ENCODE peak calls at places on chromosomes 5 and 9, in nine cellular contexts. M is spleen; A is kidney epithelial cell; E is stomach; B is tibial nerve; C is body of pancreas; P is CD8-positive, alpha-beta T cell; F is sigmoid colon; V is testis. L is an unnamed sample. For H3K27me3, the result is how much of the 10 kb centered on the place peaks cover.

GRCh38 chr5:10073705-10074104 is 176.0 kb downstream of the ATPSCKMT start:
- DNase-seq in M (no peak), A (no peak), E (no peak), B (no peak), C (no peak), P (no peak), F (no peak), V (no peak), L (no peak)

GRCh38 chr9:128365525-128365924 is 5.6 kb upstream of the URM1 start:
- DNase-seq in M (no peak), A (no peak), E (no peak), B (no peak), C (no peak), P (no peak), F (no peak), V (no peak), L (no peak)

GRCh38 chr5:170467000-170467707 is 36.7 kb upstream of the KCNIP1 start:
- DNase-seq in M (no peak), A (peak), E (no peak), B (no peak), C (peak), P (no peak), F (no peak), V (no peak), L (no peak)

GRCh38 chr9:35506359-35506758 is 16.4 kb downstream of the RUSC2 start:
- DNase-seq in M (no peak), A (no peak), E (no peak), B (no peak), C (no peak), P (no peak), F (no peak), V (no peak), L (no peak)

GRCh38 chr5:138844812-138845513 is 30.2 kb downstream of the LRRTM2 start:
- DNase-seq in M (no peak), A (no peak), E (no peak), B (no peak), C (no peak), P (no peak), F (no peak), V (no peak), L (no peak)

GRCh38 chr9:114031948-114032688 is 46.0 kb downstream of the AMBP start:
- DNase-seq in M (peak), A (no peak), E (no peak), B (no peak), C (no peak), P (no peak), F (peak), V (no peak), L (no peak)

GRCh38 chr5:53151713-53152458 is 42.3 kb upstream of the MOCS2 start:
- DNase-seq in M (no peak), A (no peak), E (peak), B (peak), C (peak), P (no peak), F (no peak), V (no peak), L (no peak)

GRCh38 chr9:134323741-134324358 is 2.4 kb upstream of the RXRA start:
- DNase-seq in M (peak), A (no peak), E (peak), B (no peak), C (peak), P (peak), F (peak), V (peak), L (no peak)

GRCh38 chr5:54669845-54670635 is 152.5 kb downstream of the SNX18 start:
- DNase-seq in M (no peak), A (no peak), E (no peak), B (no peak), C (no peak), P (no peak), F (no peak), V (no peak), L (no peak)

GRCh38 chr5:84724683-84725082 is 340.0 kb upstream of the EDIL3 start:
- DNase-seq in M (no peak), A (peak), E (no peak), B (no peak), C (no peak), P (no peak), F (no peak), V (no peak), L (no peak)

GRCh38 chr9:89080193-89080592 is 88.9 kb downstream of the S1PR3 start:
- DNase-seq in M (no peak), A (no peak), E (peak), B (peak), C (peak), P (no peak), F (peak), V (peak), L (no peak)

GRCh38 chr5:74894351-74894750 is 28.2 kb upstream of the FAM169A start:
- DNase-seq in M (no peak), A (no peak), E (no peak), B (no peak), C (no peak), P (no peak), F (no peak), V (no peak), L (no peak)

GRCh38 chr9:137515338-137515724 is 34.9 kb downstream of the PNPLA7 start:
- DNase-seq in M (peak), A (no peak), E (no peak), B (no peak), C (no peak), P (no peak), F (no peak), V (no peak), L (no peak)

GRCh38 chr5:2866622-2867372 is 115.3 kb upstream of the IRX2 start:
- DNase-seq in M (no peak), A (no peak), E (no peak), B (no peak), C (no peak), P (no peak), F (no peak), V (no peak), L (no peak)

GRCh38 chr5:174589599-174589998 is 134.8 kb upstream of the MSX2 start:
- DNase-seq in M (no peak), A (no peak), E (no peak), B (no peak), C (no peak), P (no peak), F (no peak), V (no peak), L (no peak)

GRCh38 chr9:109329274-109330258 is 8.7 kb upstream of the EPB41L4B start:
- DNase-seq in M (no peak), A (no peak), E (peak), B (peak), C (peak), P (no peak), F (peak), V (peak), L (no peak)

GRCh38 chr5:80184235-80185023 is 71.4 kb downstream of the SERINC5 start:
- DNase-seq in M (no peak), A (no peak), E (peak), B (no peak), C (peak), P (no peak), F (no peak), V (no peak), L (no peak)

GRCh38 chr9:35905912-35906679 is at the start of gene HRCT1:
- DNase-seq in M (peak), A (peak), E (peak), B (peak), C (peak), P (no peak), F (peak), V (peak), L (no peak)

GRCh38 chr5:178839319-178839704 is 20.4 kb upstream of the ZNF354B start:
- DNase-seq in M (peak), A (no peak), E (peak), B (peak), C (peak), P (peak), F (no peak), V (peak), L (no peak)

GRCh38 chr5:68529581-68529980 is 314.0 kb downstream of the PIK3R1 start:
- DNase-seq in M (no peak), A (no peak), E (no peak), B (no peak), C (no peak), P (no peak), F (no peak), V (no peak), L (no peak)

GRCh38 chr9:120909904-120910303 is 16.7 kb downstream of the TRAF1 start:
- DNase-seq in M (no peak), A (no peak), E (no peak), B (no peak), C (no peak), P (peak), F (no peak), V (no peak), L (no peak)

GRCh38 chr5:171442287-171443042 is 23.0 kb downstream of the FGF18 start:
- DNase-seq in M (no peak), A (no peak), E (no peak), B (no peak), C (no peak), P (no peak), F (no peak), V (no peak), L (no peak)

GRCh38 chr9:93288341-93288740 is 104.4 kb downstream of the WNK2 start:
- DNase-seq in M (peak), A (no peak), E (peak), B (no peak), C (no peak), P (no peak), F (no peak), V (no peak), L (no peak)

GRCh38 chr5:131430794-131431193 is 166.9 kb downstream of the CDC42SE2 start:
- DNase-seq in M (no peak), A (no peak), E (no peak), B (no peak), C (no peak), P (no peak), F (no peak), V (no peak), L (no peak)

GRCh38 chr5:15168397-15168796 is 296.8 kb upstream of the ANKH start:
- DNase-seq in M (no peak), A (no peak), E (no peak), B (no peak), C (no peak), P (no peak), F (no peak), V (peak), L (no peak)

GRCh38 chr9:37936376-37936775 is 32.4 kb upstream of the SLC25A51 start:
- DNase-seq in M (no peak), A (no peak), E (no peak), B (no peak), C (no peak), P (no peak), F (no peak), V (no peak), L (no peak)

GRCh38 chr5:154755361-154756202 is at the start of gene LARP1:
- DNase-seq in M (peak), A (no peak), E (peak), B (no peak), C (peak), P (no peak), F (peak), V (peak), L (peak)

GRCh38 chr5:159330131-159330530 is at the start of gene IL12B:
- DNase-seq in M (no peak), A (no peak), E (no peak), B (no peak), C (no peak), P (no peak), F (no peak), V (no peak), L (no peak)

DNA sequence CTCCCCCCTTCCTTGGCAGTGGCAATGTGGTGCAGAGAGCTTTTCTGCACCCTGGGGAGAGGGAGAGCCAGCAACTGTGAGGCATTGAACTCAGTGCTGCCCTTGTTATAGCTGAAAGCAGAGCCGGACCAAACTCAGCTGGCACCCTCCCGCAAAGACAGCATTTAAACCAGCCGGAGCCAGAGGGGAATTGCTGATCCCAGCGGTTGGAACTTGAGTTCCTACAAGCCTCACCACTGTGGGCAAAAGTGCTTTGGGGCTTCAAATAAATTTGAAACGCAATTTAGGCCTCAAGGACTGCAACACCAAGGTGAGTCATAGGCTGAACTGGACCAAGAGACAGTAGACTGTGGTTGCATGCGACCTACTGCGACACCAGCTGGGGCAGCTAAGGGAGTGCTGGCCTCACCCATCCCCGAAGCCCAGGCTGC is 207.6 kb upstream of the CDKN2B start:
- DNase-seq in M (peak), A (no peak), E (no peak), B (no peak), C (no peak), P (no peak), F (no peak), V (no peak), L (no peak)
- TF ChIP-seq CTCF in M (no peak), A (no peak), E (no peak), B (no peak), C (no peak), P (no peak), F (no peak), V (no peak), L (no peak)

DNA sequence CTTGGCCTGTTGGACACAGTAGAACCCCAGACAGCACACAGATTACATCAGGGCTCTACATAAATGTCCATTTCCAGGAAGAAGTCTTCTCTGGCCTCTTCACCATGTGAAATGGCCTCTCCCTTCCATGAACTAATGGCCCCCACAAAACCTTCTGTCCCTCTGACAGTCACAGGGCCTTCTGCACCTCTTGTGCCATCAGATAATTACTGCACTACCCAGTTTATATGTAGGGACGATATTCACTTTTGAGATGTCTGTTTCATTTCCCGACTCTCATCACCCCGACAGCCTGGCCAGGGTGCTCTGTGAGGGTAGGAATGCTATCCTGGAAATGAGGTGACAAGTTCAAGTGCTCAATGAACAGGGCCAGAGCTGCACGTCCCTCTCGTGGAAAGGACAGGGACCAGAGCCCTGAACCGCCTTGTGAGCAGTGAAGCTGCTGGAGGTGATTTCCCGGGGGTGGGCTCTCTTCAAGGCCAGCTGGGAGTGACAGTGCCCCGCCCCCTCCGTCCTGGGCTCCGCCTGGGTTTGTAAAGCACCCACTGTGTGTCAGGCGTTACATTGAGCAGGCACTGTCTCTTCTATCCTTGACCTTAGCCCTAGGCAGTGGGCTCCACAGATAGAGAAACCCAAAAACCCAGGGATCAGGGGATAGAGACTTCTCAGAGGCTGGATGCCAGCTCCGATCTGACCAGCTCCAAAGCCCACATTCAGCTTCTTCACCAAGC is 3.1 kb upstream of the FAM78A start:
- DNase-seq in M (no peak), A (no peak), E (no peak), B (no peak), C (no peak), P (peak), F (no peak), V (no peak), L (no peak)
- H3K27me3 ChIP-seq in M (under half), A (half or more), E (half or more), B (half or more), C (under half), P (under half), F (half or more), V (under half), L (under half)

DNA sequence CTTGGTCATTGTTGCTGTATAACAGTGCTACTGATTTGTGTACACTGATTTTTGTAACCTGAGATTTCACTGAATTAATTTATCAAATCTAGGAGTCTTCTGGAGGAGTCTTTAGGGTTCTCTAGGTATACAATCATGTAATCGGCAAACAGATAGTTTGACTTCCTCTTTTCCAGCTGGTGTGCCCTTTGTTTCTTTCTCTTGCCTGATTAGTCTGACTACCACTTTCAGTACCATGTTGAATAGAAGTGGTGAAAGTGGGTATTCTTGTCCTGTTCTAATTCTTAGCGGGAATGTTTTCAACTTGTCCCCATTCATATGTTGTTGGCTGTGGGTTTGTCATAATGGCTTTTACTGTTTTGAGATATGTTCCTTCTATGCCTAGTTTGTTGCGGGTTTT is 24.7 kb upstream of the RANBP6 start:
- DNase-seq in M (no peak), A (no peak), E (no peak), B (no peak), C (no peak), P (no peak), F (no peak), V (no peak), L (no peak)
- TF ChIP-seq CTCF in M (no peak), A (no peak), E (no peak), B (no peak), C (no peak), P (no peak), F (no peak), V (no peak), L (no peak)

GRCh38 chr5:135400866-135401265 is 1.8 kb upstream of the MACROH2A1 start:
- DNase-seq in M (no peak), A (no peak), E (no peak), B (no peak), C (no peak), P (no peak), F (no peak), V (no peak), L (no peak)
- H3K27me3 ChIP-seq in M (under half), A (under half), E (under half), B (under half), C (under half), P (under half), F (under half), V (under half), L (under half)

DNA sequence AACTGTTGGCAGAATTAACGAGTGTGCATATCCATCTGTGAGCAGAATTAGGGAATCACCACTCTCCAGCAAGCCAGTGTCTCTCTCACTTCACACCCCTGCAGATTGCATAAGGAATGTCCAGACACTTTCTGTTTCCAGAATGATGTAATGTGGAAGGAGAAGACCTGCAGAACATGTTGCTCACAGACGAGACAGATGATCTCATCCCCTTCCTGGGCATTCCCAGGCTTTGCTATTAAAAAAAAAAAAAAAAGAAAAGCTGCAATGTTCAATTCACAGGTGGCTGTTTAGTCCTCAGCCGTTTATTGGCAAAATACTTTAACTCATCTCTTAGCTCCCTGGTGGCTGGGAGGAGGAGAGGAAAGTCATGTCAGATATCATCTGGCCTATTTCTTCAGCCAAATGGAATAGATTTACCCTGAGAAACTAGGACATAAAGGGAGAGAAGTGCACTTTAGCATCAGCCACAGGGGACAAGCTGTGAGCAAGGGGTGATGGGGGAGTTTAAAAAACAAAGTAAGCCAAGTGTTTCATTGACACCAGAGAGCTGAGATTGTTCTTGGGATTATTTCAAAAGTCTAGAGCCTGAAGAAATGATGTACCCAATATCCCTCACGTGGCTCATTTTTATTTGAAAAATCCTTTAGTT is 95.9 kb upstream of the TNC start:
- DNase-seq in M (no peak), A (peak), E (no peak), B (peak), C (no peak), P (no peak), F (peak), V (no peak), L (no peak)
- TF ChIP-seq CTCF in M (no peak), A (no peak), E (no peak), B (no peak), C (no peak), P (no peak), F (no peak), V (no peak), L (no peak)

GRCh38 chr9:133066181-133066983 is 4.6 kb downstream of the CEL start:
- DNase-seq in M (peak), A (no peak), E (no peak), B (no peak), C (peak), P (no peak), F (no peak), V (no peak), L (no peak)
- H3K27me3 ChIP-seq in M (under half), A (under half), E (under half), B (under half), C (under half), P (under half), F (under half), V (under half), L (under half)

GRCh38 chr5:92678576-92679105 is 902.4 kb downstream of the NR2F1-AS1 start:
- DNase-seq in M (no peak), A (no peak), E (no peak), B (no peak), C (no peak), P (no peak), F (no peak), V (peak), L (no peak)
- TF ChIP-seq CTCF in M (no peak), A (peak), E (no peak), B (peak), C (peak), P (no peak), F (no peak), V (no peak), L (no peak)